ENCODE peak calls at places on chromosomes 6 and 20, in four cellular contexts. One of them, this sample, is unnamed.

GRCh38 chr20:8709627-8710026 is 359.3 kb upstream of the PLCB4 start:
- DNase-seq in mesendoderm: no peak
- DNase-seq in H1: no peak
- DNase-seq in H9: no peak
- DNase-seq in this sample: no peak

GRCh38 chr20:25039697-25040437 is 18.1 kb downstream of the ACSS1 start:
- DNase-seq in mesendoderm: no peak
- DNase-seq in H1: no peak
- DNase-seq in H9: no peak
- DNase-seq in this sample: peak; percentile 44

GRCh38 chr6:90739339-90739738 is 152.5 kb upstream of the MAP3K7 start:
- DNase-seq in mesendoderm: peak; percentile 43
- DNase-seq in H1: no peak
- DNase-seq in H9: peak; percentile 70
- DNase-seq in this sample: no peak

GRCh38 chr6:133512410-133513016 is 271.4 kb downstream of the EYA4 start:
- DNase-seq in mesendoderm: peak; percentile 61
- DNase-seq in H1: no peak
- DNase-seq in H9: peak; percentile 39
- DNase-seq in this sample: peak; percentile 67

GRCh38 chr6:134443009-134443408 is 125.1 kb upstream of the SGK1 start:
- DNase-seq in mesendoderm: no peak
- DNase-seq in H1: no peak
- DNase-seq in H9: no peak
- DNase-seq in this sample: no peak

GRCh38 chr6:31654574-31655348 is 933 bp upstream of the APOM start:
- DNase-seq in mesendoderm: no peak
- DNase-seq in H1: no peak
- DNase-seq in H9: no peak
- DNase-seq in this sample: no peak

GRCh38 chr6:15427360-15428070 is 181.6 kb downstream of the JARID2 start:
- DNase-seq in mesendoderm: peak; percentile 82
- DNase-seq in H1: no peak
- DNase-seq in H9: no peak
- DNase-seq in this sample: peak; percentile 62

GRCh38 chr6:142929751-142930358 is 15.1 kb downstream of the HIVEP2 start:
- DNase-seq in mesendoderm: no peak
- DNase-seq in H1: no peak
- DNase-seq in H9: no peak
- DNase-seq in this sample: peak; percentile 72

GRCh38 chr20:14583413-14583812 is 246.0 kb upstream of the FLRT3 start:
- DNase-seq in mesendoderm: no peak
- DNase-seq in H1: no peak
- DNase-seq in H9: no peak
- DNase-seq in this sample: peak; percentile 4

GRCh38 chr20:38649275-38649891 is 47.8 kb downstream of the ARHGAP40 start:
- DNase-seq in mesendoderm: no peak
- DNase-seq in H1: no peak
- DNase-seq in H9: peak; percentile 61
- DNase-seq in this sample: no peak

GRCh38 chr20:33828912-33829560 is 17.9 kb downstream of the CHMP4B start:
- DNase-seq in mesendoderm: no peak
- DNase-seq in H1: no peak
- DNase-seq in H9: no peak
- DNase-seq in this sample: peak; percentile 33

GRCh38 chr6:32825966-32826365 is 9.2 kb upstream of the HLA-DOB start:
- DNase-seq in mesendoderm: peak; percentile 60
- DNase-seq in H1: no peak
- DNase-seq in H9: no peak
- DNase-seq in this sample: peak; percentile 55

GRCh38 chr20:49810491-49811190 is 2.0 kb upstream of the SLC9A8 start:
- DNase-seq in mesendoderm: peak; percentile 11
- DNase-seq in H1: no peak
- DNase-seq in H9: no peak
- DNase-seq in this sample: no peak

GRCh38 chr20:11935212-11935611 is 17.5 kb downstream of the BTBD3 start:
- DNase-seq in mesendoderm: no peak
- DNase-seq in H1: no peak
- DNase-seq in H9: no peak
- DNase-seq in this sample: no peak

GRCh38 chr20:1336699-1337387 is 7.9 kb upstream of the SDCBP2 start:
- DNase-seq in mesendoderm: no peak
- DNase-seq in H1: no peak
- DNase-seq in H9: peak; percentile 31
- DNase-seq in this sample: no peak

GRCh38 chr6:134882426-134883038 is 67.4 kb downstream of the ALDH8A1 start:
- DNase-seq in mesendoderm: peak; percentile 58
- DNase-seq in H1: peak; percentile 29
- DNase-seq in H9: peak; percentile 54
- DNase-seq in this sample: peak; percentile 79

GRCh38 chr20:41704896-41705295 is 86.7 kb upstream of the CHD6 start:
- DNase-seq in mesendoderm: no peak
- DNase-seq in H1: no peak
- DNase-seq in H9: no peak
- DNase-seq in this sample: no peak
- H3K56ac ChIP-seq in mesendoderm: no peak overlapping the region
- H3K56ac ChIP-seq in H1: no peak overlapping the region
- H3K56ac ChIP-seq in H9: no peak overlapping the region
- H3K56ac ChIP-seq in this sample: no peak overlapping the region

GRCh38 chr20:48474022-48474421 is 353.8 kb downstream of the PREX1 start:
- DNase-seq in mesendoderm: no peak
- DNase-seq in H1: no peak
- DNase-seq in H9: no peak
- DNase-seq in this sample: no peak
- H3K56ac ChIP-seq in mesendoderm: no peak overlapping the region
- H3K56ac ChIP-seq in H1: no peak overlapping the region
- H3K56ac ChIP-seq in H9: no peak overlapping the region
- H3K56ac ChIP-seq in this sample: no peak overlapping the region

GRCh38 chr20:18091624-18092023 is 33.9 kb upstream of the OVOL2 start:
- DNase-seq in mesendoderm: no peak
- DNase-seq in H1: no peak
- DNase-seq in H9: no peak
- DNase-seq in this sample: no peak
- H3K56ac ChIP-seq in mesendoderm: no peak overlapping the region
- H3K56ac ChIP-seq in H1: no peak overlapping the region
- H3K56ac ChIP-seq in H9: no peak overlapping the region
- H3K56ac ChIP-seq in this sample: no peak overlapping the region

DNA sequence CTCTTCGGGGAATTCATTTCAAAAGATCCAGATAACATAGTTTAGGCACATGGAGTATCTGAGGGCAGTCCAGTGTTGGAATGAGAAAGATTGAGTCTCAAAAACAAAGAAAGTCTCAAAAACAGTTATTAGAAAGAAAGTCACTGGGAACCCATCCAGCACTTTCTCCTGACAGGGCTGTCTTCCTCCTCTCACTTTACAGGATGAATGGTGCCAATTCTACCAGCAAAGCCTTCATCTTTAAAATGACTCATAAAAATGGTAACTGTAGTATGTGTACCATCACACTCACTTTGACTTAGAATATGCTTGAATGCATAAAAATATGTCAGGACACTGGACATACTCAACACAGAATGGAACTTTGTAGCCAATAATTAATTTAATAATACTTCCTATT is 71.3 kb downstream of the SLC22A3 start:
- DNase-seq in mesendoderm: no peak
- DNase-seq in H1: no peak
- DNase-seq in H9: no peak
- DNase-seq in this sample: no peak
- H3K56ac ChIP-seq in mesendoderm: no peak overlapping the region
- H3K56ac ChIP-seq in H1: no peak overlapping the region
- H3K56ac ChIP-seq in H9: no peak overlapping the region
- H3K56ac ChIP-seq in this sample: no peak overlapping the region

GRCh38 chr6:41155132-41155805 is 1.1 kb upstream of the TREML1 start:
- DNase-seq in mesendoderm: no peak
- DNase-seq in H1: no peak
- DNase-seq in H9: no peak
- DNase-seq in this sample: peak; percentile 8
- H3K56ac ChIP-seq in mesendoderm: no peak overlapping the region
- H3K56ac ChIP-seq in H1: no peak overlapping the region
- H3K56ac ChIP-seq in H9: no peak overlapping the region
- H3K56ac ChIP-seq in this sample: no peak overlapping the region

DNA sequence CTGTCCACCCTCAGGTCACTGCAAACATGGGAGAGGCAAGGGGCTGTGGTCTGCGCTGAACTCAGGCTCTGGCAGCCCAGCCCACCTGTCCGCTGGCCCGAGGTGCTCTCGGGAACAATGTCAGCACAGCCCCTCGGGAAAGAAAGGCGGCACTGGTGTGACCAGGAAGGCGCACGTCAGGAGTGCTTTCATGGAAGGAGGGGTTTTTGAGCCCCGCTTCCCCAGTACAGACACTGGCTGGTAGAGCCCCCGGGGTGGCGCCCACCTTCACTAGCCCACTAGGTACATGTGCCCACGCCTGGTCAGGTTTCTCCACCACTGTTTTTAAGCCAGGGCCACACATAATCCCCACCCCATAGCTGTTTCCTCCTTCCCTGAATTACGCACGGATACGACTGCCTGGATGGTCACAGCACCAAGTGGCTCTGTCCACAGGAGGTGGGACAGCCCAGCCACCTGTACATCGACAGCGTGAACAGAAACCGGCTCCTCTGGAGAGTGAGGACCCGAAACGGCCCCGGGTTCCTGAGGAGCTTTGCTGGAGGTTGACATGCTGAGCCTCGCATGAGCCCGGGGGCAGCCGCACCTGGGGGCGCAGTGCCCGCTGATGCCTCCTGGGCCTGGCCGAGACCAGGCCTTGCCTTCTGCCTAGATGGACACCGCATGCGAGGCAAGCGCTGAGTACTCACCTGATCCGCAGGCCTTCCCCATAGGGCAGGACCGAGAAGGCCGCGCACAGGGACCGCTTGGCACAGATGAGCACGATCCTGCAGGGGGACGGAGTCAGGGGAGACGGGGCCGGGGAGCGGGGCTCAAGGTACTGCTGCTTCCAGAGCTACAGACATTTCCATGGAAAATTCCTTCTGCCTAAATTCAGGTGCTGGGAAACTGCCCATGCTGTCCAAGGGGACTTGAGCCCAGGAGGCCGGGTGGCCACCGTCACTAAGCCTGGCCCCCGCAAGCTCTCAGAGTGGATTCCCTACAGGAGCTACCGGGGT is 7.6 kb downstream of the RPS21 start:
- DNase-seq in mesendoderm: no peak
- DNase-seq in H1: no peak
- DNase-seq in H9: no peak
- DNase-seq in this sample: no peak
- H3K56ac ChIP-seq in mesendoderm: no peak overlapping the region
- H3K56ac ChIP-seq in H1: no peak overlapping the region
- H3K56ac ChIP-seq in H9: no peak overlapping the region
- H3K56ac ChIP-seq in this sample: no peak overlapping the region

DNA sequence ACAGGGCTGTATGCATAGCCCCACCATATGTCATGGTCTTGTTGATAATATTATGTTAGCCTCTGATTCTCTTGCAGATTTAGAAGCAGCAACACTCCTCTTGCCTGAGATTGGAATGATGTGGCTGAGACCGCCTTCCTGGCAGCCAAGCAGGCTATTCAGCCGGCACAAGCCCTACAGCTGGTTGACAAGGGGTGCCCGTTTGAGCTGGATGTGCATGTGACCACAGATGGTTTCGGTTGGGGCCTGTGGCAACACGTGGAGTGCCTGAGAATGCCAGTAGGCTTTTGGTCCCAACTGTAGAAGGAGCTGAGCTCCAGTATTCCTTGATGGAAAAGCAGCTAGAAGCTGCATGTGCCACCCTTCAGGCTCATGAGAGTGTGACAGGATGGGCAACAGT is 303.6 kb upstream of the POU3F2 start:
- DNase-seq in mesendoderm: no peak
- DNase-seq in H1: no peak
- DNase-seq in H9: no peak
- DNase-seq in this sample: no peak
- H3K56ac ChIP-seq in mesendoderm: no peak overlapping the region
- H3K56ac ChIP-seq in H1: no peak overlapping the region
- H3K56ac ChIP-seq in H9: no peak overlapping the region
- H3K56ac ChIP-seq in this sample: no peak overlapping the region